ENCODE peak calls at places on chromosomes 13 and 19, in five cellular contexts. One of them, this sample, is unnamed.
A peak's percentile ranks its signal among the peaks of the same experiment; 100 is the strongest.

GRCh38 chr19:3544742-3545668 is 6.0 kb downstream of the TEKTIP1 start:
- DNase-seq in right lobe of liver: peak; percentile 80
- DNase-seq in body of pancreas: peak; percentile 76
- DNase-seq in AG10803: peak; percentile 42
- DNase-seq in OCI-LY7: peak; percentile 58
- DNase-seq in this sample: peak; percentile 85

GRCh38 chr13:44840131-44840530 is 149.1 kb downstream of the NUFIP1 start:
- DNase-seq in right lobe of liver: no peak
- DNase-seq in body of pancreas: no peak
- DNase-seq in AG10803: peak; percentile 30
- DNase-seq in OCI-LY7: no peak
- DNase-seq in this sample: no peak

GRCh38 chr19:29563688-29564087 is 37.9 kb downstream of the VSTM2B start:
- DNase-seq in right lobe of liver: no peak
- DNase-seq in body of pancreas: peak; percentile 49
- DNase-seq in AG10803: no peak
- DNase-seq in OCI-LY7: no peak
- DNase-seq in this sample: no peak

GRCh38 chr13:34416833-34417425 is 525.1 kb upstream of the NBEA start:
- DNase-seq in right lobe of liver: no peak
- DNase-seq in body of pancreas: no peak
- DNase-seq in AG10803: peak; percentile 87
- DNase-seq in OCI-LY7: no peak
- DNase-seq in this sample: no peak

GRCh38 chr13:40272776-40273139 is 393.7 kb downstream of the FOXO1 start:
- DNase-seq in right lobe of liver: no peak
- DNase-seq in body of pancreas: no peak
- DNase-seq in AG10803: no peak
- DNase-seq in OCI-LY7: no peak
- DNase-seq in this sample: no peak

GRCh38 chr13:95644611-95645052 is at the start of gene DZIP1:
- DNase-seq in right lobe of liver: peak; percentile 66
- DNase-seq in body of pancreas: peak; percentile 79
- DNase-seq in AG10803: peak; percentile 81
- DNase-seq in OCI-LY7: no peak
- DNase-seq in this sample: peak; percentile 50

GRCh38 chr13:114249062-114249461 is 14.4 kb downstream of the CDC16 start:
- DNase-seq in right lobe of liver: no peak
- DNase-seq in body of pancreas: no peak
- DNase-seq in AG10803: no peak
- DNase-seq in OCI-LY7: no peak
- DNase-seq in this sample: no peak

GRCh38 chr13:43977911-43978310 is 98.2 kb downstream of the LACC1 start:
- DNase-seq in right lobe of liver: no peak
- DNase-seq in body of pancreas: no peak
- DNase-seq in AG10803: no peak
- DNase-seq in OCI-LY7: no peak
- DNase-seq in this sample: no peak

GRCh38 chr19:3125900-3126524 is 9.8 kb upstream of the GNA15 start:
- DNase-seq in right lobe of liver: peak; percentile 80
- DNase-seq in body of pancreas: peak; percentile 80
- DNase-seq in AG10803: peak; percentile 30
- DNase-seq in OCI-LY7: peak; percentile 63
- DNase-seq in this sample: peak; percentile 76

GRCh38 chr19:41029524-41030432 is 38.7 kb downstream of the CYP2B6 start:
- DNase-seq in right lobe of liver: no peak
- DNase-seq in body of pancreas: no peak
- DNase-seq in AG10803: no peak
- DNase-seq in OCI-LY7: no peak
- DNase-seq in this sample: no peak

GRCh38 chr13:69331245-69331644 is 776.4 kb upstream of the ATXN8OS start:
- DNase-seq in right lobe of liver: no peak
- DNase-seq in body of pancreas: no peak
- DNase-seq in AG10803: no peak
- DNase-seq in OCI-LY7: no peak
- DNase-seq in this sample: no peak

GRCh38 chr13:49052801-49053200 is 77.1 kb downstream of the FNDC3A start:
- DNase-seq in right lobe of liver: no peak
- DNase-seq in body of pancreas: no peak
- DNase-seq in AG10803: no peak
- DNase-seq in OCI-LY7: no peak
- DNase-seq in this sample: no peak

GRCh38 chr13:51208707-51209106 is 13.5 kb upstream of the FAM124A start:
- DNase-seq in right lobe of liver: no peak
- DNase-seq in body of pancreas: no peak
- DNase-seq in AG10803: no peak
- DNase-seq in OCI-LY7: no peak
- DNase-seq in this sample: no peak

GRCh38 chr13:108227651-108228272 is 9.6 kb downstream of the ABHD13 start:
- DNase-seq in right lobe of liver: no peak
- DNase-seq in body of pancreas: no peak
- DNase-seq in AG10803: peak; percentile 40
- DNase-seq in OCI-LY7: peak; percentile 29
- DNase-seq in this sample: peak; percentile 32

GRCh38 chr13:35279500-35279899 is 197.0 kb downstream of the MAB21L1 start:
- DNase-seq in right lobe of liver: no peak
- DNase-seq in body of pancreas: no peak
- DNase-seq in AG10803: no peak
- DNase-seq in OCI-LY7: no peak
- DNase-seq in this sample: no peak

GRCh38 chr19:13629687-13630357 is 123.5 kb upstream of the CACNA1A start:
- DNase-seq in right lobe of liver: no peak
- DNase-seq in body of pancreas: no peak
- DNase-seq in AG10803: peak; percentile 49
- DNase-seq in OCI-LY7: no peak
- DNase-seq in this sample: no peak

DNA sequence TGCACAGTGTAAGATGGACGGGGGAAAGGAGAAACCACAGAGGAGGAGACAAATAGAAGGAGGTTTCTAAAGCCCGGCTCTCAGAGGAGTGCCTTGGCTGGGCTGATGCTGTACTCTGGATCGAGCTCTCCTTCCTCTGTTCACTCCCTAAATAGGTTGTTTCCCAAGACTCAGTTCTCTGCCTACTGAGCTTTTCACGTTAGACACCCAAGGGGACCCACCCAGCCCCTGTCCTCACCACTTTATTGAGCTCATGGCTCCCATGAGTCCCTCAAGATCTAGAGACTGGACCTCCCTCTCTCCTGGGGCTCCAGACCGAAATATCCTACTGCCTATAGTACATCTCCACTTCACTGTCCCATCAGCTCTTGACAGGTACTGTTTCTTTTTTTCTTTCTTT is 38.1 kb upstream of the GPR183 start:
- DNase-seq in right lobe of liver: no peak
- DNase-seq in body of pancreas: no peak
- DNase-seq in AG10803: no peak
- DNase-seq in OCI-LY7: no peak
- DNase-seq in this sample: no peak
- TF ChIP-seq CTCF in right lobe of liver: no peak
- TF ChIP-seq CTCF in body of pancreas: no peak
- TF ChIP-seq CTCF in AG10803: no peak
- TF ChIP-seq CTCF in OCI-LY7: no peak
- TF ChIP-seq CTCF in this sample: no peak

GRCh38 chr19:16066611-16067104 is 9.6 kb upstream of the TPM4 start:
- DNase-seq in right lobe of liver: no peak
- DNase-seq in body of pancreas: no peak
- DNase-seq in AG10803: peak; percentile 53
- DNase-seq in OCI-LY7: peak; percentile 72
- DNase-seq in this sample: peak; percentile 78
- TF ChIP-seq CTCF in right lobe of liver: peak; percentile 37
- TF ChIP-seq CTCF in body of pancreas: peak; percentile 36
- TF ChIP-seq CTCF in AG10803: peak; percentile 30
- TF ChIP-seq CTCF in OCI-LY7: peak; percentile 81
- TF ChIP-seq CTCF in this sample: peak; percentile 46

GRCh38 chr13:45879666-45880065 is 28.1 kb upstream of the SIAH3 start:
- DNase-seq in right lobe of liver: peak; percentile 73
- DNase-seq in body of pancreas: peak; percentile 50
- DNase-seq in AG10803: no peak
- DNase-seq in OCI-LY7: peak; percentile 1
- DNase-seq in this sample: no peak
- TF ChIP-seq CTCF in right lobe of liver: peak; percentile 40
- TF ChIP-seq CTCF in body of pancreas: peak; percentile 26
- TF ChIP-seq CTCF in AG10803: no peak
- TF ChIP-seq CTCF in OCI-LY7: peak; percentile 21
- TF ChIP-seq CTCF in this sample: no peak

GRCh38 chr19:16441661-16442071 is 30.1 kb downstream of the EPS15L1 start:
- DNase-seq in right lobe of liver: no peak
- DNase-seq in body of pancreas: no peak
- DNase-seq in AG10803: no peak
- DNase-seq in OCI-LY7: peak; percentile 71
- DNase-seq in this sample: peak; percentile 50
- TF ChIP-seq CTCF in right lobe of liver: peak; percentile 30
- TF ChIP-seq CTCF in body of pancreas: peak; percentile 16
- TF ChIP-seq CTCF in AG10803: peak; percentile 32
- TF ChIP-seq CTCF in OCI-LY7: peak; percentile 83
- TF ChIP-seq CTCF in this sample: peak; percentile 68

DNA sequence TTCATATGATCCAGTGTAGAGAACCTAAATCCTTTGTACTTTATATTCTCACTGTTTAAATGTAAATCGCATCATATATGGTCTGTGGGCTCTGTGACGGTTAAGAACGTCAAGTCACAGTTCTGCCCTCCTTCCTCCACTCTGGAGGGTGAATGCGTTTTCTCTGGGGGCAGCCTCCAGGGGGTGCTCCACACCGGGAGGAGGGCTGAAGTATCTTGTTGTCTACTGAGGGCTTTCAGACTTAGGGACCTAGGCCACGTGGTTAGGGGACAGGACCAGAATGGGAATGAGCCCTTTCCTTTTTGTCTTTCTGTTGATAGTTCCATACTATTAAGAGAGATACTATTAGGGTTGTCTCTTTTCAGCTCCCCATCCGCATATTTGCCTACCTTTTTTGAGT is 504.9 kb downstream of the FGF9 start:
- DNase-seq in right lobe of liver: no peak
- DNase-seq in body of pancreas: no peak
- DNase-seq in AG10803: no peak
- DNase-seq in OCI-LY7: no peak
- DNase-seq in this sample: no peak
- TF ChIP-seq CTCF in right lobe of liver: no peak
- TF ChIP-seq CTCF in body of pancreas: no peak
- TF ChIP-seq CTCF in AG10803: no peak
- TF ChIP-seq CTCF in OCI-LY7: no peak
- TF ChIP-seq CTCF in this sample: no peak